ENCODE peak calls at places on chromosomes 1 and 21, in five cellular contexts. O, N, D, X and J are unnamed samples.

GRCh38 chr1:198788561-198789064 is 149.8 kb downstream of the PTPRC start:
- DNase-seq in O (peak; percentile 18), N (peak; percentile 34), D (no peak), X (no peak), J (no peak)

GRCh38 chr1:223748405-223748772 is 36.0 kb downstream of the CAPN2 start:
- DNase-seq in O (peak; percentile 62), N (no peak), D (no peak), X (peak; percentile 86), J (peak; percentile 68)

GRCh38 chr1:116486424-116486823 is 84.4 kb downstream of the CD58 start:
- DNase-seq in O (peak; percentile 94), N (no peak), D (no peak), X (peak; percentile 88), J (peak; percentile 91)

GRCh38 chr1:206495011-206495461 is 12.3 kb upstream of the RASSF5 start:
- DNase-seq in O (no peak), N (no peak), D (no peak), X (no peak), J (no peak)

GRCh38 chr1:156245451-156246232 is 2.2 kb downstream of the PAQR6 start:
- DNase-seq in O (no peak), N (no peak), D (no peak), X (no peak), J (peak; percentile 14)

GRCh38 chr21:42047821-42048613 is 23.1 kb upstream of the UMODL1 start:
- DNase-seq in O (peak; percentile 98), N (no peak), D (no peak), X (peak; percentile 99), J (peak; percentile 89)

GRCh38 chr1:243388276-243388675 is 132.4 kb downstream of the SDCCAG8 start:
- DNase-seq in O (no peak), N (no peak), D (no peak), X (no peak), J (no peak)

GRCh38 chr1:57411262-57411661 is 12.6 kb downstream of the DAB1 start:
- DNase-seq in O (peak; percentile 14), N (no peak), D (no peak), X (peak; percentile 31), J (no peak)

GRCh38 chr1:55716151-55716550 is 501.0 kb upstream of the USP24 start:
- DNase-seq in O (peak; percentile 61), N (no peak), D (no peak), X (peak; percentile 61), J (no peak)

GRCh38 chr1:221873663-221874062 is 131.8 kb upstream of the DUSP10 start:
- DNase-seq in O (no peak), N (no peak), D (no peak), X (no peak), J (no peak)

GRCh38 chr1:176691251-176692228 is 228.6 kb downstream of the PAPPA2 start:
- DNase-seq in O (peak; percentile 76), N (peak; percentile 90), D (peak; percentile 18), X (peak; percentile 43), J (peak; percentile 4)

GRCh38 chr1:41486053-41486891 is 1.8 kb upstream of the EDN2 start:
- DNase-seq in O (no peak), N (no peak), D (no peak), X (peak; percentile 59), J (no peak)

GRCh38 chr1:147640553-147641165 is 29.7 kb downstream of the ACP6 start:
- DNase-seq in O (peak; percentile 82), N (peak; percentile 90), D (peak; percentile 68), X (peak; percentile 84), J (peak; percentile 87)

GRCh38 chr21:14952916-14953315 is 111.9 kb downstream of the NRIP1 start:
- DNase-seq in O (peak; percentile 26), N (no peak), D (no peak), X (no peak), J (no peak)
- TF ChIP-seq CTCF in O (peak; percentile 12), N (peak; percentile 21), D (no peak), X (peak; percentile 18), J (no peak)

DNA sequence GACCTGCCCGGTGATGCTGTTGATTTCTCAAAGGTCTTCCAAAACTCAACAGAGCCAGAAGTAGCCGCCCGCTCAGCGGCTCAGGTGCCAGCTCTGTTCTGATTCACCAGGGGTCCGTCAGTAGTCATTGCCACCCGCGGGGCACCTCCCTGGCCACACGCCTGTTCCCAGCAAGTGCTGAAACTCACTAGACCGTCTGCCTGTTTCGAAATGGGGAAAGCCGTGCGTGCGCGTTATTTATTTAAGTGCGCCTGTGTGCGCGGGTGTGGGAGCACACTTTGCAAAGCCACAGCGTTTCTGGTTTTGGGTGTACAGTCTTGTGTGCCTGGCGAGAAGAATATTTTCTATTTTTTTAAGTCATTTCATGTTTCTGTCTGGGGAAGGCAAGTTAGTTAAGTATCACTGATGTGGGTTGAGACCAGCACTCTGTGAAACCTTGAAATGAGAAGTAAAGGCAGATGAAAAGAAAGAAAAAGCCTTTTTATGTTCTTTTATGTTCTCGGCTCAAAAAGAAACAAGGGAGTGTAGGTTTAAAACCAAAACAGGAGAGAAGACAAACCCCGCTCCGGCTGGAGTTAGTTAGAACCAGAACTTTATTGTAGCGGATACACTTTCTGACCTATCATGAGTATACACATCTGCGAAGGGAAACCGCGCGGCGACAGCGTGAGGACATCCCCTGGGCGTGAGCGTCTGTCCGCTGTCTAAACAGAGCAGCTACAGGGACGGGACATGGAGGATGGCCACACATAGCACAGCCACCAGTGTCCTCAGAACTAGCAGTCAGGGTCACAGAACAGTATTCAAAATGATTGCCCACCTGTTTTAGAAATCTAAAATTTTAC is 77.1 kb downstream of the PIK3CD start:
- DNase-seq in O (no peak), N (no peak), D (no peak), X (no peak), J (no peak)
- H3K4me3 ChIP-seq in O (no peak overlapping the region), N (no peak overlapping the region), D (no peak overlapping the region), X (no peak overlapping the region), J (no peak overlapping the region)

DNA sequence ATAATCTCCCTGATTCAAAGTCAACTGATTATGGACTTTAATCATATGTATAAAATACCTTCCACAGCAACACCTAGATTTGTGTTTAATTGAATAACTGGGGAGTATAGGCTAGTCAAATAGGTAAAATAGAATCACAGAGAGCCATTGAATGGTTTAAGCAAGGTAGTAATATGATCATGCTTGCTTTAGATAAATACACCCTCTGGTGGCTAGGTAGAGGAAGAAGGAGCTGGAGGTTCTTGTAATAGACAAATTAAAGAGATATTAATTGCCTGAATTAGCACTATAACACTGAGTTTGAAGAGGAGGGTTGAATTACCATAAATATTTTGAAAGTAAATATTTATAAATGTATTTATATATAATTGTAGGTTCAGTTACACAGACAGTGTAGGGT is 40.3 kb downstream of the DIRAS3 start:
- DNase-seq in O (peak; percentile 67), N (peak; percentile 24), D (no peak), X (peak; percentile 47), J (peak; percentile 46)
- TF ChIP-seq CTCF in O (peak; percentile 61), N (peak; percentile 59), D (peak; percentile 38), X (peak; percentile 58), J (peak; percentile 34)

GRCh38 chr21:34143783-34144182 is 70.4 kb downstream of the MRPS6 start:
- DNase-seq in O (no peak), N (no peak), D (no peak), X (no peak), J (no peak)

GRCh38 chr21:34144224-34144623 is 70.8 kb downstream of the MRPS6 start:
- DNase-seq in O (no peak), N (no peak), D (no peak), X (no peak), J (no peak)

DNA sequence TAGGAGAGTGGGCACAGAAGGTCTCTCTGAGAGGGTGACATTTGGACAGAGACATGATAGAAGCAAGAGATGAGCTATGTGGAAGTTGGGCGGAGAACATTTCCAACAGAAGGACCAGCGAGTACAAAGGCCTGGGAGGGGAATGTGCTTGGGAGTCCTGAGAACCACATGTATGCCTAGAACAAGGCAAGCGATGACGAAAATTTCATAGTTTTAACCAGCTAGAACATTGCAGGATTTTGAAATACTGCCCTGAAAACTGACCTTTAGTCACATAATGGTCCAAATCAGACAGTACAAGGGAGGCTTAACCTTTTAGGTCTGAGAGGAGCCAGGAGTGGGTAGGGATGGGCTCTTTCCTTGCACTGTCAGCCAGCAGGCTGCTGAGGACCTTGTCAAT is 68.0 kb downstream of the MRPS6 start:
- DNase-seq in O (no peak), N (no peak), D (no peak), X (no peak), J (no peak)
- H3K4me3 ChIP-seq in O (no peak overlapping the region), N (no peak overlapping the region), D (no peak overlapping the region), X (no peak overlapping the region), J (no peak overlapping the region)

GRCh38 chr21:29335720-29336119 is 37.0 kb downstream of the BACH1 start:
- DNase-seq in O (peak; percentile 47), N (no peak), D (no peak), X (peak; percentile 61), J (peak; percentile 47)
- TF ChIP-seq CTCF in O (no peak), N (no peak), D (no peak), X (no peak), J (no peak)